ENCODE peak calls at places on chromosome X, in six cellular contexts. W is breast epithelium, T is heart left ventricle, R is stomach, F is IMR-90, I is sigmoid colon. U is an unnamed sample. For H3K4me1, the result is how much of the 10 kb centered on the place peaks cover.

GRCh38 chrX:138872537-138872936 is 161.0 kb upstream of the FGF13 start:
- DNase-seq in W (no peak), T (no peak), R (no peak), F (no peak), I (no peak), U (no peak)

GRCh38 chrX:85517994-85518718 is 138.7 kb upstream of the POF1B start:
- DNase-seq in W (no peak), T (no peak), R (no peak), F (no peak), I (no peak), U (no peak)

GRCh38 chrX:52270453-52271116 is 85.9 kb downstream of the MAGED4 start:
- DNase-seq in W (no peak), T (no peak), R (no peak), F (no peak), I (no peak), U (no peak)

GRCh38 chrX:123184858-123185251 is 777 bp downstream of the GRIA3 start:
- DNase-seq in W (no peak), T (no peak), R (no peak), F (no peak), I (no peak), U (no peak)

GRCh38 chrX:6226646-6227444 is 1.8 kb downstream of the NLGN4X start:
- DNase-seq in W (no peak), T (no peak), R (no peak), F (no peak), I (no peak), U (no peak)

GRCh38 chrX:136608295-136608933 is 39.5 kb upstream of the CD40LG start:
- DNase-seq in W (peak), T (peak), R (peak), F (no peak), I (peak), U (peak)

GRCh38 chrX:38868941-38869378 is 67.7 kb downstream of the MID1IP1 start:
- DNase-seq in W (no peak), T (no peak), R (no peak), F (peak), I (no peak), U (no peak)

GRCh38 chrX:136745215-136746173 is 35.2 kb downstream of the ARHGEF6 start:
- DNase-seq in W (no peak), T (no peak), R (no peak), F (no peak), I (no peak), U (no peak)

GRCh38 chrX:107135076-107135964 is 16.7 kb upstream of the RBM41 start:
- DNase-seq in W (no peak), T (no peak), R (no peak), F (peak), I (no peak), U (no peak)

GRCh38 chrX:106917830-106918500 is 2.2 kb upstream of the CLDN2 start:
- DNase-seq in W (no peak), T (no peak), R (no peak), F (peak), I (no peak), U (no peak)

GRCh38 chrX:71815121-71815905 is 52.2 kb downstream of the CXorf49B start:
- DNase-seq in W (no peak), T (no peak), R (no peak), F (no peak), I (no peak), U (no peak)

GRCh38 chrX:70410921-70411320 is 12.2 kb upstream of the GDPD2 start:
- DNase-seq in W (no peak), T (no peak), R (no peak), F (no peak), I (no peak), U (no peak)

GRCh38 chrX:9530848-9531274 is 66.0 kb downstream of the TBL1X start:
- DNase-seq in W (no peak), T (peak), R (peak), F (peak), I (peak), U (peak)

GRCh38 chrX:79161655-79162054 is 17.2 kb downstream of the GPR174 start:
- DNase-seq in W (no peak), T (no peak), R (no peak), F (no peak), I (no peak), U (no peak)

GRCh38 chrX:21166302-21166982 is 207.8 kb upstream of the CNKSR2 start:
- DNase-seq in W (no peak), T (no peak), R (no peak), F (peak), I (no peak), U (no peak)

GRCh38 chrX:17744896-17745523 is 7.7 kb downstream of the SCML1 start:
- DNase-seq in W (no peak), T (no peak), R (no peak), F (no peak), I (no peak), U (no peak)

GRCh38 chrX:19303216-19303880 is 40.4 kb upstream of the PDHA1 start:
- DNase-seq in W (no peak), T (no peak), R (no peak), F (peak), I (peak), U (no peak)

GRCh38 chrX:41313419-41313818 is 20.5 kb upstream of the DDX3X start:
- DNase-seq in W (no peak), T (no peak), R (no peak), F (peak), I (no peak), U (peak)

GRCh38 chrX:80721186-80721585 is 88.5 kb downstream of the BRWD3 start:
- DNase-seq in W (no peak), T (no peak), R (no peak), F (no peak), I (no peak), U (no peak)

GRCh38 chrX:49079489-49080428 is at the start of gene WDR45:
- DNase-seq in W (peak), T (peak), R (peak), F (peak), I (peak), U (peak)

GRCh38 chrX:24260827-24261550 is 52.9 kb downstream of the SUPT20HL2 start:
- DNase-seq in W (no peak), T (no peak), R (no peak), F (peak), I (peak), U (peak)

GRCh38 chrX:143768976-143769375 is 48.4 kb upstream of the SPANXN2 start:
- DNase-seq in W (no peak), T (no peak), R (no peak), F (no peak), I (no peak), U (no peak)

GRCh38 chrX:63513825-63514574 is 162.9 kb upstream of the SPIN4 start:
- DNase-seq in W (no peak), T (no peak), R (no peak), F (peak), I (no peak), U (no peak)

GRCh38 chrX:106707771-106708454 is 18.6 kb upstream of the RNF128 start:
- DNase-seq in W (no peak), T (no peak), R (no peak), F (peak), I (no peak), U (no peak)

GRCh38 chrX:154918060-154918483 is 31.9 kb downstream of the F8A1 start:
- DNase-seq in W (peak), T (no peak), R (peak), F (peak), I (peak), U (peak)

GRCh38 chrX:1462596-1463251 is 10.0 kb upstream of the ASMTL start:
- DNase-seq in W (no peak), T (peak), R (peak), F (peak), I (peak), U (no peak)
- TF ChIP-seq POLR2A in W (no peak), T (no peak), R (no peak), F (no peak), I (no peak), U (no peak)

GRCh38 chrX:153595387-153595786 is 3.6 kb downstream of the CCNQ start:
- DNase-seq in W (no peak), T (no peak), R (no peak), F (no peak), I (peak), U (no peak)

GRCh38 chrX:153599192-153600031 is 473 bp upstream of the CCNQ start:
- DNase-seq in W (peak), T (peak), R (peak), F (peak), I (peak), U (peak)

GRCh38 chrX:153598541-153599191 is at the start of gene CCNQ:
- DNase-seq in W (no peak), T (peak), R (peak), F (peak), I (no peak), U (peak)

GRCh38 chrX:153595859-153596857 is 2.8 kb downstream of the CCNQ start:
- DNase-seq in W (no peak), T (peak), R (no peak), F (no peak), I (peak), U (no peak)

DNA sequence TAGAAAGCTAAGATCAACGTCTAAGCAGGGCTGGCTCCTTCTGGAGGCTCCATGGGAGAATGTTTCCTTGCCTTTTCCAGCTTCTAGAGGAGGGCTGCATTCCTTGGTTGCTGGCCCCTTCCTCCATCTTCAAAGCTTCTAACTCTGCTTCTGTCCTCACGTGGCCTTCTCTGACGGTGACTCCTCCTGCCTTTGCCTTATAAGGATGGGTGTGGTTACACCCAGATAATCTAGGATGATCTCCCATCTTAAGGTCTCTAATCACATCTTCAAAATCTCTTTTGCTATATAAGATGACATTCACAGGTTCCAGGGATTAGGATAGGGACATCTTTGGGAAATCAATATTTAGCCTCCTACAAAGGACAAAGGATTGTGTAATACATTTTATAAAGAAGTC is 1.6 kb downstream of the CCNQ start:
- DNase-seq in W (no peak), T (no peak), R (no peak), F (no peak), I (no peak), U (no peak)
- H3K4me3 ChIP-seq in W (no peak), T (no peak), R (peak), F (no peak), I (no peak), U (no peak)

GRCh38 chrX:134737061-134737460 is 78.8 kb upstream of the PLAC1 start:
- DNase-seq in W (no peak), T (no peak), R (no peak), F (peak), I (peak), U (no peak)

GRCh38 chrX:134737721-134738369 is 79.6 kb upstream of the PLAC1 start:
- DNase-seq in W (no peak), T (no peak), R (no peak), F (no peak), I (no peak), U (no peak)

GRCh38 chrX:134734343-134735001 is 76.2 kb upstream of the PLAC1 start:
- DNase-seq in W (no peak), T (no peak), R (no peak), F (peak), I (no peak), U (no peak)

GRCh38 chrX:134735015-134735414 is 76.7 kb upstream of the PLAC1 start:
- DNase-seq in W (no peak), T (no peak), R (no peak), F (no peak), I (no peak), U (no peak)

GRCh38 chrX:134736351-134736750 is 78.1 kb upstream of the PLAC1 start:
- DNase-seq in W (no peak), T (no peak), R (no peak), F (no peak), I (no peak), U (no peak)
- H3K4me1 ChIP-seq in W (under half), T (under half), R (under half), F (under half), I (under half), U (under half)

GRCh38 chrX:11305641-11306040 is 12.4 kb downstream of the AMELX start:
- DNase-seq in W (no peak), T (no peak), R (no peak), F (no peak), I (no peak), U (no peak)

GRCh38 chrX:11309220-11309619 is 16.0 kb downstream of the AMELX start:
- DNase-seq in W (no peak), T (peak), R (no peak), F (no peak), I (no peak), U (no peak)

GRCh38 chrX:11304829-11305228 is 11.6 kb downstream of the AMELX start:
- DNase-seq in W (no peak), T (no peak), R (no peak), F (no peak), I (no peak), U (peak)
- TF ChIP-seq POLR2A in W (no peak), T (no peak), R (no peak), F (no peak), I (no peak), U (no peak)

GRCh38 chrX:2584216-2584615 is 83.4 kb upstream of the DHRSX start:
- DNase-seq in W (no peak), T (no peak), R (no peak), F (no peak), I (no peak), U (no peak)
- H3K4me3 ChIP-seq in W (peak), T (no peak), R (no peak), F (no peak), I (no peak), U (no peak)

GRCh38 chrX:40272786-40273185 is 175.0 kb upstream of the BCOR start:
- DNase-seq in W (no peak), T (no peak), R (no peak), F (no peak), I (no peak), U (no peak)
- H3K4me1 ChIP-seq in W (under half), T (under half), R (under half), F (under half), I (under half), U (under half)

DNA sequence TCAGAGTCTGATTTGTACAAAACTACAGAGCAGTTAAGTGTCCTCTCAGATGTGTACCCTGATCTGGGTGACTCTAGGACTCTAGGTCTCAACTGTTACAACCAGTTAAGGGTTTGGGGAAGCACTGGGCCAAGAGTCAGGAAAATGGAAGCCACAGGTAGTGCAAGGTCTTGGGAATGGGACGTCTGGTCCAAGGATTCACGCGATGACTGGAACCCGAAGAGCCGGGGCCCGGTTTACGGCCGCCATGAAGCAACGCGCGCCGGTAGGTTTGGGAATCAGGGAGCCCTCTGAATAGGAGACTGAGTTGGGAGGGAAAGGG is 321 bp upstream of the HPRT1 start:
- DNase-seq in W (no peak), T (no peak), R (no peak), F (no peak), I (no peak), U (no peak)
- TF ChIP-seq POLR2A in W (no peak), T (no peak), R (no peak), F (no peak), I (no peak), U (no peak)